ENCODE peak calls at places on chromosomes 16 and 17, in nine cellular contexts. W is neural crest cell; K is CD14-positive monocyte; Y is stimulated activated CD8-positive, alpha-beta memory T cell treated with anti-CD3 and anti-CD28 coated beads, Interleukin-2, amount 100 ng/mL, for 1 hour; N is T1000; P is T-helper 17 cell; D is neural progenitor cell; J is suprapubic skin; Z is transverse colon. V is an unnamed sample.

GRCh38 chr16:87697792-87698191 is 68.0 kb downstream of the KLHDC4 start:
- DNase-seq in W (no peak), K (no peak), Y (no peak), N (no peak), P (no peak), D (no peak), J (no peak), Z (no peak), V (no peak)

GRCh38 chr17:44997733-44998520 is 29.8 kb upstream of the C1QL1 start:
- DNase-seq in W (no peak), K (no peak), Y (no peak), N (no peak), P (no peak), D (no peak), J (no peak), Z (no peak), V (no peak)

GRCh38 chr17:66715745-66716156 is 119.2 kb upstream of the CACNG5 start:
- DNase-seq in W (no peak), K (no peak), Y (no peak), N (no peak), P (no peak), D (peak), J (no peak), Z (no peak), V (no peak)

GRCh38 chr17:31510273-31511175 is 119.0 kb downstream of the RAB11FIP4 start:
- DNase-seq in W (no peak), K (no peak), Y (no peak), N (no peak), P (no peak), D (no peak), J (no peak), Z (no peak), V (no peak)

GRCh38 chr16:59950431-59950830 is 1216.3 kb upstream of the GOT2 start:
- DNase-seq in W (no peak), K (no peak), Y (no peak), N (no peak), P (no peak), D (no peak), J (no peak), Z (no peak), V (no peak)

GRCh38 chr16:85402910-85403692 is 210.0 kb upstream of the GSE1 start:
- DNase-seq in W (no peak), K (peak), Y (no peak), N (no peak), P (no peak), D (no peak), J (no peak), Z (no peak), V (no peak)

GRCh38 chr16:28258571-28258970 is 33.8 kb upstream of the SBK1 start:
- DNase-seq in W (no peak), K (no peak), Y (no peak), N (no peak), P (no peak), D (peak), J (no peak), Z (no peak), V (no peak)

GRCh38 chr16:71895679-71896385 is 501 bp downstream of the IST1 start:
- DNase-seq in W (no peak), K (no peak), Y (peak), N (no peak), P (no peak), D (peak), J (no peak), Z (peak), V (no peak)

GRCh38 chr17:82350182-82351030 is 8.6 kb upstream of the TEX19 start:
- DNase-seq in W (no peak), K (no peak), Y (no peak), N (no peak), P (no peak), D (no peak), J (no peak), Z (peak), V (no peak)